ENCODE peak calls at places on chromosomes 16 and 17, in five cellular contexts. V is glutamatergic neuron, Q is upper lobe of left lung, W is lower leg skin, X is colonic mucosa. P is an unnamed sample.

GRCh38 chr16:73560497-73560896 is 512.6 kb upstream of the ZFHX3 start:
- DNase-seq in Q (no peak), W (no peak), V (no peak), X (no peak), P (no peak)

GRCh38 chr16:1870365-1871082 is 1.4 kb downstream of the MEIOB start:
- DNase-seq in Q (peak), V (no peak), W (no peak), X (no peak), P (peak)

GRCh38 chr16:66923247-66923851 is 2.0 kb downstream of the RRAD start:
- DNase-seq in V (no peak), Q (no peak), W (no peak), X (no peak), P (no peak)

GRCh38 chr16:9258423-9259051 is 167.1 kb downstream of the HAPSTR1 start:
- DNase-seq in V (peak), X (peak), W (no peak), Q (no peak), P (peak)

GRCh38 chr17:39697961-39698360 is 1.9 kb upstream of the ERBB2 start:
- DNase-seq in X (no peak), V (no peak), W (no peak), Q (no peak), P (no peak)

GRCh38 chr16:72428611-72429376 is 256.8 kb upstream of the PMFBP1 start:
- DNase-seq in X (no peak), Q (no peak), V (no peak), W (no peak), P (no peak)

GRCh38 chr17:74467221-74467951 is 952 bp downstream of the CD300A start:
- DNase-seq in X (no peak), Q (peak), W (no peak), V (no peak), P (no peak)

GRCh38 chr16:53744449-53744848 is 40.5 kb downstream of the FTO start:
- DNase-seq in Q (no peak), V (no peak), W (no peak), X (no peak), P (no peak)

GRCh38 chr16:11986521-11987057 is 10.1 kb downstream of the SNX29 start:
- DNase-seq in X (no peak), Q (no peak), W (no peak), V (no peak), P (peak)

GRCh38 chr17:42639484-42640474 is 19.3 kb upstream of the TUBG2 start:
- DNase-seq in V (no peak), W (no peak), X (no peak), Q (no peak), P (no peak)

GRCh38 chr17:82408288-82408937 is 9.7 kb upstream of the HEXD start:
- DNase-seq in X (no peak), V (no peak), Q (no peak), W (no peak), P (no peak)

GRCh38 chr17:75476274-75476673 is 19.8 kb downstream of the TMEM94 start:
- DNase-seq in X (no peak), Q (no peak), V (no peak), W (no peak), P (peak)

GRCh38 chr16:73887895-73888294 is 408.7 kb upstream of the PSMD7 start:
- DNase-seq in W (no peak), Q (no peak), V (no peak), X (no peak), P (no peak)

GRCh38 chr16:69217433-69217832 is 30.5 kb downstream of the SNTB2 start:
- DNase-seq in V (no peak), Q (no peak), X (no peak), W (no peak), P (peak)

GRCh38 chr16:19506965-19507364 is 14.9 kb downstream of the GDE1 start:
- DNase-seq in Q (no peak), W (no peak), V (no peak), X (no peak), P (no peak)

GRCh38 chr16:17379121-17379571 is 91.6 kb downstream of the XYLT1 start:
- DNase-seq in X (no peak), W (no peak), V (no peak), Q (no peak), P (peak)

GRCh38 chr17:2192367-2193028 is 111.1 kb downstream of the SMG6 start:
- DNase-seq in X (no peak), V (no peak), Q (peak), W (no peak), P (peak)

GRCh38 chr16:19672378-19672777 is 45.6 kb downstream of the KNOP1 start:
- DNase-seq in W (no peak), V (no peak), Q (no peak), X (no peak), P (no peak)

GRCh38 chr17:4313482-4314114 is 49.8 kb upstream of the ANKFY1 start:
- DNase-seq in X (no peak), Q (no peak), V (no peak), W (no peak), P (peak)

GRCh38 chr16:49464093-49464492 is 90.5 kb downstream of the C16orf78 start:
- DNase-seq in W (no peak), X (peak), Q (no peak), V (peak), P (no peak)

GRCh38 chr16:84356591-84357116 is 11.7 kb upstream of the ATP2C2 start:
- DNase-seq in Q (peak), X (peak), W (no peak), V (no peak), P (no peak)

GRCh38 chr17:29253037-29253436 is 6.4 kb downstream of the CRYBA1 start:
- DNase-seq in Q (no peak), X (no peak), W (no peak), V (no peak), P (no peak)

GRCh38 chr17:17343160-17343735 is 40.1 kb downstream of the NT5M start:
- DNase-seq in Q (no peak), V (no peak), X (no peak), W (no peak), P (no peak)

GRCh38 chr17:79295307-79295706 is 220.7 kb downstream of the ENGASE start:
- DNase-seq in V (no peak), W (no peak), Q (no peak), X (no peak), P (no peak)

GRCh38 chr17:79301469-79301868 is 226.8 kb downstream of the ENGASE start:
- DNase-seq in W (no peak), Q (no peak), V (no peak), X (no peak), P (no peak)

GRCh38 chr17:79298801-79299200 is 224.2 kb downstream of the ENGASE start:
- DNase-seq in X (no peak), V (no peak), W (no peak), Q (no peak), P (no peak)

GRCh38 chr17:79296290-79296689 is 221.7 kb downstream of the ENGASE start:
- DNase-seq in X (no peak), Q (no peak), W (no peak), V (no peak), P (no peak)

GRCh38 chr17:79299349-79299748 is 224.7 kb downstream of the ENGASE start:
- DNase-seq in Q (no peak), X (no peak), V (no peak), W (no peak), P (no peak)
- TF ChIP-seq CTCF in Q (no peak), X (no peak), V (no peak), W (no peak), P (no peak)

DNA sequence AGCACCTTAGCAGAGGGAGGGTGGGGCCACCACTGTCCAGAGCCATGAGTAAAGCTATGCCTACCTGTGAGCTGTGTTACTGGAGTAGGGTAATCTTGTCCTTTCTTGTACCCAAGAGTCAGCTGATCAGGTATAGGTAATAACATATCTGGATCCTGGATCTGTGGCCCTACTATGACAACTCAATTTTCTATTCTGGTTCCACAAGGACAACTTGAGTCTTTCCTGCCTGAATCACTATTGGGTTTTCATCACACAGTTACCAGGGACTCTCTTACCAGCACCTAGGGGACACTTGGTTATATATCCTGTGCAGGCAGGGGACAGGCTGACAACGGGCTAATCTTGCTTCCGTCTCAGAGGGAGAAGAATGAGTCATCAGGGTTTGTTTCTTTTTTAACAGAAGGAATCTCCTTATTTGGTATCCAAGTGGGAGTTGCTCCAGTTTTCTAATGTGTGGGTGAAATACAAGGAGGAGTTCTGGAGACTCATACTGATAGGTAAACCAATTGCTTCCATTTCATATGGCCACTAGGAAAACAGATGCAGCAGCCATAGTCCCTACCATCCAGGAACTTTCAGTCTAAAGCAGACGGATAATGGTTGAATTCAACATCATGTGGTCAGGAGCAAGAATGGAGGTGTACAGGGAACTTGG is 6.8 kb downstream of the ZNF267 start:
- DNase-seq in W (no peak), Q (peak), X (no peak), V (no peak), P (peak)
- TF ChIP-seq CTCF in W (no peak), Q (no peak), X (no peak), V (no peak), P (no peak)

GRCh38 chr16:55571-56136 is 2.0 kb downstream of the SNRNP25 start:
- DNase-seq in X (no peak), Q (no peak), W (no peak), V (no peak), P (no peak)
- TF ChIP-seq CTCF in X (no peak), Q (no peak), W (no peak), V (no peak), P (no peak)

GRCh38 chr17:50057521-50057991 is 1.6 kb downstream of the ITGA3 start:
- DNase-seq in W (no peak), Q (no peak), X (peak), V (no peak), P (no peak)
- TF ChIP-seq CTCF in W (no peak), Q (no peak), X (no peak), V (no peak), P (no peak)

GRCh38 chr16:31106509-31107464 is 1.4 kb upstream of the BCKDK start:
- DNase-seq in X (no peak), W (no peak), Q (no peak), V (no peak), P (no peak)
- TF ChIP-seq CTCF in X (no peak), W (no peak), Q (no peak), V (no peak), P (no peak)